ENCODE peak calls at places on chromosomes 3 and 15, in ten cellular contexts. R is fibroblast of lung, D is H1, M is mammary epithelial cell, V is adipocyte, A is neuronal stem cell, T is GM23248, K is mesenchymal stem cell, S is HepG2, B is NT2/D1. Q is an unnamed sample.

GRCh38 chr3:153977148-153977547 is 144.0 kb upstream of the ARHGEF26 start:
- DNase-seq in R (peak; percentile 67), D (no peak), M (no peak), V (peak; percentile 7), A (no peak), T (peak; percentile 71), K (no peak), S (no peak), B (no peak), Q (no peak)

GRCh38 chr3:150073513-150073912 is 102.8 kb upstream of the PFN2 start:
- DNase-seq in R (no peak), D (no peak), M (peak; percentile 55), V (no peak), A (no peak), T (no peak), K (no peak), S (no peak), B (no peak), Q (no peak)

GRCh38 chr3:82364827-82365226 is 603.4 kb upstream of the GBE1 start:
- DNase-seq in R (no peak), D (no peak), M (no peak), V (no peak), A (no peak), T (no peak), K (no peak), S (no peak), B (no peak), Q (no peak)

GRCh38 chr3:184805351-184806038 is 6.5 kb upstream of the VPS8 start:
- DNase-seq in R (no peak), D (no peak), M (no peak), V (peak; percentile 7), A (no peak), T (no peak), K (peak; percentile 28), S (peak; percentile 72), B (no peak), Q (no peak)

GRCh38 chr3:134357914-134358811 is 16.1 kb downstream of the AMOTL2 start:
- DNase-seq in R (peak; percentile 99), D (peak; percentile 60), M (peak; percentile 82), V (peak; percentile 96), A (peak; percentile 51), T (peak; percentile 93), K (peak; percentile 96), S (peak; percentile 87), B (peak; percentile 93), Q (peak; percentile 78)

GRCh38 chr15:36090276-36090946 is 489.0 kb upstream of the CDIN1 start:
- DNase-seq in R (no peak), D (no peak), M (no peak), V (peak; percentile 12), A (no peak), T (no peak), K (peak; percentile 29), S (no peak), B (peak; percentile 38), Q (no peak)

GRCh38 chr3:150371741-150372254 is 36.3 kb upstream of the TSC22D2 start:
- DNase-seq in R (peak; percentile 100), D (no peak), M (peak; percentile 98), V (peak; percentile 96), A (peak; percentile 12), T (peak; percentile 98), K (peak; percentile 98), S (peak; percentile 85), B (no peak), Q (no peak)

GRCh38 chr3:124558898-124559649 is 171.2 kb upstream of the UMPS start:
- DNase-seq in R (peak; percentile 98), D (no peak), M (peak; percentile 77), V (peak; percentile 93), A (no peak), T (peak; percentile 86), K (peak; percentile 97), S (no peak), B (peak; percentile 63), Q (peak; percentile 66)

GRCh38 chr3:45991341-45991740 is 4.3 kb downstream of the FYCO1 start:
- DNase-seq in R (no peak), D (no peak), M (no peak), V (no peak), A (no peak), T (no peak), K (no peak), S (no peak), B (no peak), Q (no peak)

GRCh38 chr15:75653347-75653913 is 5.7 kb downstream of the SNX33 start:
- DNase-seq in R (no peak), D (no peak), M (no peak), V (no peak), A (no peak), T (no peak), K (no peak), S (no peak), B (no peak), Q (peak; percentile 44)

GRCh38 chr15:62618432-62618831 is 424.1 kb upstream of the TPM1 start:
- DNase-seq in R (peak; percentile 93), D (no peak), M (peak; percentile 88), V (peak; percentile 78), A (no peak), T (peak; percentile 94), K (peak; percentile 72), S (no peak), B (no peak), Q (no peak)

GRCh38 chr3:194682651-194683310 is 2.9 kb upstream of the FAM43A start:
- DNase-seq in R (peak; percentile 82), D (peak; percentile 54), M (peak; percentile 86), V (peak; percentile 92), A (peak; percentile 53), T (peak; percentile 91), K (peak; percentile 91), S (peak; percentile 83), B (peak; percentile 80), Q (peak; percentile 93)

DNA sequence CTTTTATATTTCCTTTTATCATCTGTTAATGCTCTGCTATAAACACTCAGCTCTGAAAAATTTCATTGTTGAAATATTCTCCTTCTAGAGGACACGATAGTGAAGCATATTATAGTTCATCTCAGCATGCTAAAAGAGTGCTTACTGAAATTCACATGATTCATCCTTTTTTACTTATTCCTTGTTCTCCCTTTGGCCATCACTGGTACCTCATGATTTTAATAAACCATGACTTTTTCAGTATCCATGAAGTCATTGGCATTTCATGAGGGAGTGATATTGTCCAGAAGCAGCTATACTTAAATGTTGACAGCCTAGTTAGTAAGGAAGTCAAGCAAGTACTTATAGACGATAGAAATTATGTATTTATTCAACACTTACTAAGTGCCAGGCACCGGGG is 112.7 kb downstream of the PROS1 start:
- DNase-seq in R (no peak), D (no peak), M (no peak), V (no peak), A (no peak), T (peak; percentile 4), K (no peak), S (no peak), B (no peak), Q (no peak)
- H3K9me3 ChIP-seq in R (no peaks in the 10 kb centered on the region), D (peaks cover 65% of the 10 kb centered on the region), M (no peaks in the 10 kb centered on the region), V (peaks cover 3% of the 10 kb centered on the region), A (no peaks in the 10 kb centered on the region), T (no peaks in the 10 kb centered on the region), K (no peaks in the 10 kb centered on the region), S (no peaks in the 10 kb centered on the region), B (no peaks in the 10 kb centered on the region), Q (peaks cover 84% of the 10 kb centered on the region)

DNA sequence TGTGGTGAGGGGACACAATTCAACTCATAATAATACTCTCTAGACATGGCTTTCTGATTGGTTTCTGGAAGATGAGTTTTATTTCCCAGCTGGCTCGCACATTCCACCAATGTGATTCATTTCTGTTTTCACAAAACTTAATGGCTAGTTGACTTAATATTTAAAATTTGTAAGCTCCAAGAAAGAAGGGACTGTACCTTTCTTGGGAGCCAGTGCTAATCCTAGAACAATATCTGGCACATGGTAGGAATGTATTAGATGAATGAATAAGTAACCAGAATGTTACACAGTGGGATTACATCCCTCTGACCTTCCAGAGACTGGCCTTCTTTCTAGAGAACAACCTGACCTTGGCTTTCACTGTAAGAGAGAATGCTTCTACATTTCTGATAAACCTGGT is 262.8 kb downstream of the RORA start:
- DNase-seq in R (peak; percentile 57), D (no peak), M (no peak), V (peak; percentile 30), A (no peak), T (peak; percentile 60), K (no peak), S (no peak), B (no peak), Q (no peak)
- H3K9ac ChIP-seq in R (no peak overlapping the region), D (no peak overlapping the region), M (no peak overlapping the region), V (no peak overlapping the region), A (no peak overlapping the region), T (no peak overlapping the region), K (no peak overlapping the region), S (no peak overlapping the region), B (no peak overlapping the region), Q (no peak overlapping the region)

GRCh38 chr3:50673937-50674336 is 790 bp upstream of the DOCK3 start:
- DNase-seq in R (no peak), D (no peak), M (no peak), V (no peak), A (no peak), T (no peak), K (no peak), S (no peak), B (no peak), Q (no peak)
- H3K4me3 ChIP-seq in R (no peak overlapping the region), D (peak overlapping the region; percentile 67), M (no peak overlapping the region), V (no peak overlapping the region), A (peak overlapping the region; percentile 99), T (no peak overlapping the region), K (no peak overlapping the region), S (no peak overlapping the region), B (peak overlapping the region; percentile 76), Q (peak overlapping the region; percentile 77)

DNA sequence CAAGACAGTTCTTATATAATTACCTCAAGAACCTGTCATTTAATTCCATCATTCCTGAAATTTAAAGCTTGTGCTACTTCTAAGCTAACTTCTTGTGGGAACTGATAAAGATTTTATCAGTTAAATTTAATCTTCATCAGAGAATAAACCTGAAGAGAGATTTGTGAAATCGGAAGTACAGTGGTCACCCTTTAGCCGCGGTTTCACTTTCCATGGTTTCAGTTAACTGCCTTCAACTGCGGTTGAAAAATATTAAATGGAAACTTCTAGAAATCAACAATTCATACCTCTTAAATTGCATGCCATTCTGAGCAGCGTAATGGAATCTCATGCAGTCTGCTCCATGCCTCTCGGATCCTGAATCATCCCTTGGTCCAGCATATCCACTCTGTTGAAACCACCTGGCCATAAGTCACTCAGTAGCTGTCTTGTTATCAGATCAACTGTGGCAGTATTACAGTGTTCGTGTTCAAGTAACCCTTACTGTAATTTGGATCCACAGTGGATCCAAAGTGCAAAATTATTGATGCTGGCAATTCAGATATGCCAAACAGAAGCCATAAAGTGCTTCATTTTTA is 626.1 kb downstream of the CADM2 start:
- DNase-seq in R (no peak), D (no peak), M (no peak), V (no peak), A (no peak), T (no peak), K (no peak), S (no peak), B (no peak), Q (no peak)
- H3K9me3 ChIP-seq in R (no peaks in the 10 kb centered on the region), D (no peaks in the 10 kb centered on the region), M (no peaks in the 10 kb centered on the region), V (no peaks in the 10 kb centered on the region), A (no peaks in the 10 kb centered on the region), T (no peaks in the 10 kb centered on the region), K (no peaks in the 10 kb centered on the region), S (no peaks in the 10 kb centered on the region), B (no peaks in the 10 kb centered on the region), Q (no peaks in the 10 kb centered on the region)

GRCh38 chr3:66673305-66673704 is 172.5 kb upstream of the LRIG1 start:
- DNase-seq in R (peak; percentile 9), D (no peak), M (no peak), V (no peak), A (no peak), T (no peak), K (no peak), S (no peak), B (no peak), Q (no peak)
- H3K9ac ChIP-seq in R (no peak overlapping the region), D (no peak overlapping the region), M (no peak overlapping the region), V (no peak overlapping the region), A (no peak overlapping the region), T (no peak overlapping the region), K (no peak overlapping the region), S (no peak overlapping the region), B (no peak overlapping the region), Q (no peak overlapping the region)

GRCh38 chr15:40291088-40291574 is 8.3 kb upstream of the ANKRD63 start:
- DNase-seq in R (peak; percentile 61), D (no peak), M (peak; percentile 57), V (peak; percentile 87), A (peak; percentile 62), T (peak; percentile 85), K (peak; percentile 71), S (no peak), B (no peak), Q (peak; percentile 87)
- H3K4me3 ChIP-seq in R (peak overlapping the region; percentile 21), D (peak overlapping the region; percentile 12), M (peak overlapping the region; percentile 38), V (peak overlapping the region; percentile 48), A (peak overlapping the region; percentile 70), T (peak overlapping the region; percentile 56), K (peak overlapping the region; percentile 63), S (peak overlapping the region; percentile 23), B (peak overlapping the region; percentile 30), Q (peak overlapping the region; percentile 40)

Q was measured in endodermal cell.